ENCODE peak calls at places on chromosomes 5 and 9, in eight cellular contexts. O is body of pancreas; K is activated naive CD8-positive, alpha-beta T cell treated with anti-CD3 and anti-CD28 coated beads, Interleukin-2, amount 10 ng/mL, durations not matched to agents 7 days and 5 days; V is iPS-NIHi11; X is T-helper 2 cell; T is GM12891; I is HEK293T; G is C1 segment of cervical spinal cord. A is an unnamed sample.

GRCh38 chr9:111407813-111408212 is 76.4 kb downstream of the ECPAS start:
- DNase-seq in O (no peak), K (no peak), V (no peak), X (no peak), T (no peak), I (no peak), G (no peak), A (no peak)

GRCh38 chr5:87300744-87301143 is 33.1 kb downstream of the RASA1 start:
- DNase-seq in O (no peak), K (no peak), V (no peak), X (no peak), T (no peak), I (peak; percentile 9), G (no peak), A (no peak)

GRCh38 chr5:18882162-18882561 is 1105.8 kb downstream of the CDH18 start:
- DNase-seq in O (no peak), K (no peak), V (no peak), X (no peak), T (no peak), I (no peak), G (no peak), A (peak; percentile 92)

GRCh38 chr9:37452611-37453010 is 12.6 kb downstream of the ZBTB5 start:
- DNase-seq in O (no peak), K (no peak), V (no peak), X (no peak), T (no peak), I (no peak), G (no peak), A (no peak)

GRCh38 chr5:124743534-124744169 is 2.8 kb downstream of the ZNF608 start:
- DNase-seq in O (peak; percentile 41), K (no peak), V (no peak), X (no peak), T (no peak), I (no peak), G (no peak), A (peak; percentile 35)

GRCh38 chr5:24817966-24818365 is 173.2 kb upstream of the CDH10 start:
- DNase-seq in O (no peak), K (no peak), V (no peak), X (no peak), T (no peak), I (no peak), G (no peak), A (no peak)

GRCh38 chr5:5141625-5142527 is 1.7 kb downstream of the ADAMTS16 start:
- DNase-seq in O (peak; percentile 72), K (no peak), V (peak; percentile 25), X (no peak), T (no peak), I (peak; percentile 10), G (no peak), A (peak; percentile 61)

GRCh38 chr9:129860653-129861446 is 25.6 kb downstream of the USP20 start:
- DNase-seq in O (no peak), K (no peak), V (no peak), X (no peak), T (no peak), I (no peak), G (no peak), A (no peak)

GRCh38 chr5:73437126-73438047 is 11.2 kb downstream of the FOXD1 start:
- DNase-seq in O (no peak), K (peak; percentile 39), V (peak; percentile 84), X (no peak), T (no peak), I (peak; percentile 77), G (no peak), A (peak; percentile 63)

GRCh38 chr5:61649231-61649630 is 317.2 kb downstream of the ZSWIM6 start:
- DNase-seq in O (no peak), K (no peak), V (no peak), X (no peak), T (no peak), I (no peak), G (no peak), A (no peak)

GRCh38 chr9:89418882-89419641 is 78.9 kb downstream of the SEMA4D start:
- DNase-seq in O (no peak), K (peak; percentile 73), V (no peak), X (no peak), T (peak; percentile 72), I (no peak), G (no peak), A (no peak)

GRCh38 chr9:131178895-131179294 is 53.5 kb downstream of the NUP214 start:
- DNase-seq in O (no peak), K (no peak), V (no peak), X (no peak), T (no peak), I (no peak), G (no peak), A (no peak)

GRCh38 chr5:36575367-36575781 is 31.0 kb upstream of the SLC1A3 start:
- DNase-seq in O (no peak), K (no peak), V (no peak), X (no peak), T (no peak), I (no peak), G (no peak), A (no peak)

GRCh38 chr9:79129865-79130480 is 441.8 kb upstream of the TLE4 start:
- DNase-seq in O (peak; percentile 67), K (peak; percentile 29), V (peak; percentile 31), X (no peak), T (no peak), I (peak; percentile 58), G (peak; percentile 2), A (no peak)

GRCh38 chr5:58499231-58499630 is 8.0 kb downstream of the GAPT start:
- DNase-seq in O (no peak), K (no peak), V (no peak), X (no peak), T (no peak), I (no peak), G (no peak), A (no peak)

GRCh38 chr5:10724799-10725507 is 36.1 kb downstream of the DAP start:
- DNase-seq in O (peak; percentile 73), K (no peak), V (no peak), X (no peak), T (no peak), I (no peak), G (no peak), A (no peak)